ENCODE peak calls at places on chromosomes 5 and 9, in ten cellular contexts. X is transverse colon, P is left ventricle myocardium inferior, L is A549, E is PC-9, Y is mesendoderm, V is A673, S is right cardiac atrium, C is PC-3, A is tibial artery. B is an unnamed sample.

GRCh38 chr9:134971196-134971595 is 53.5 kb upstream of the FCN1 start:
- DNase-seq in X (no peak), P (no peak), L (no peak), E (no peak), Y (no peak), V (no peak), S (peak; percentile 16), C (no peak), A (peak; percentile 4), B (no peak)

GRCh38 chr9:36443581-36443980 is 43.5 kb upstream of the RNF38 start:
- DNase-seq in X (no peak), P (no peak), L (no peak), E (no peak), Y (no peak), V (no peak), S (no peak), C (peak; percentile 66), A (no peak), B (no peak)

GRCh38 chr9:112049834-112050516 is 125.1 kb downstream of the SUSD1 start:
- DNase-seq in X (no peak), P (no peak), L (no peak), E (no peak), Y (no peak), V (no peak), S (no peak), C (no peak), A (no peak), B (no peak)

GRCh38 chr9:113990975-113991471 is 87.1 kb downstream of the AMBP start:
- DNase-seq in X (no peak), P (no peak), L (no peak), E (no peak), Y (no peak), V (no peak), S (no peak), C (no peak), A (no peak), B (no peak)

GRCh38 chr5:125412561-125413535 is 666.4 kb upstream of the ZNF608 start:
- DNase-seq in X (peak; percentile 79), P (peak; percentile 61), L (peak; percentile 9), E (no peak), Y (peak; percentile 96), V (peak; percentile 91), S (peak; percentile 89), C (peak; percentile 56), A (peak; percentile 42), B (no peak)

GRCh38 chr5:174511711-174512253 is 212.6 kb upstream of the MSX2 start:
- DNase-seq in X (no peak), P (no peak), L (no peak), E (no peak), Y (no peak), V (no peak), S (no peak), C (no peak), A (no peak), B (no peak)

GRCh38 chr5:167339205-167339604 is 952.2 kb upstream of the WWC1 start:
- DNase-seq in X (no peak), P (no peak), L (no peak), E (no peak), Y (no peak), V (peak; percentile 36), S (no peak), C (no peak), A (no peak), B (no peak)

GRCh38 chr5:132012385-132013005 is 1.0 kb upstream of the ACSL6 start:
- DNase-seq in X (peak; percentile 7), P (peak; percentile 43), L (no peak), E (no peak), Y (peak; percentile 85), V (peak; percentile 65), S (peak; percentile 81), C (peak; percentile 22), A (peak; percentile 34), B (no peak)

GRCh38 chr5:150489358-150490295 is 18.3 kb upstream of the NDST1 start:
- DNase-seq in X (peak; percentile 60), P (no peak), L (no peak), E (no peak), Y (peak; percentile 76), V (no peak), S (peak; percentile 72), C (no peak), A (no peak), B (no peak)

GRCh38 chr5:150490754-150491153 is 17.2 kb upstream of the NDST1 start:
- DNase-seq in X (no peak), P (no peak), L (no peak), E (no peak), Y (no peak), V (peak; percentile 63), S (no peak), C (no peak), A (no peak), B (no peak)

GRCh38 chr5:150492621-150493020 is 15.3 kb upstream of the NDST1 start:
- DNase-seq in X (no peak), P (no peak), L (peak; percentile 55), E (peak; percentile 87), Y (no peak), V (no peak), S (no peak), C (peak; percentile 73), A (no peak), B (no peak)

GRCh38 chr5:150490296-150490669 is 17.6 kb upstream of the NDST1 start:
- DNase-seq in X (no peak), P (no peak), L (no peak), E (no peak), Y (no peak), V (no peak), S (no peak), C (no peak), A (no peak), B (no peak)

DNA sequence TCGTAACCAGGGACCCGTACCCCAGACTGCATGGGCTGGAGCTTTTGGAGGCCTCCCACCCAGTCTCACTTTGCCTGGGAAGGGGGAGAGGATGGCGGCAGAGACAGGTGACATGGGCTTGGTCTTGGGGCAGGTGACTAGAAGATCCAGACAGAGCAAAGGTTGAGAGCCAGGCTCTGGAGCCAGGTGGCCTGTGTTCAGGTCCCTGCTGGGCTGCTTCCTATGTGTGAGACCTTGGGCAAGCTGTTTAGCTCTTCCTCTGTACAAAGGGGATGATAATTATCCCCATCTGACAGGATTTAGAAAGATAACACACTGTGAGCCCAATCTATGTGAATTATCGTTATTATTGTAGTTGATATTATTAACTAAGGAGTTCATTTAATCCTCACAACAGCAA is 16.1 kb upstream of the NDST1 start:
- DNase-seq in X (no peak), P (no peak), L (no peak), E (no peak), Y (no peak), V (no peak), S (no peak), C (no peak), A (no peak), B (no peak)
- H3K4me1 ChIP-seq in X (peaks cover 53% of the 10 kb centered on the region), P (peaks cover 79% of the 10 kb centered on the region), L (peaks cover 80% of the 10 kb centered on the region), E (peaks cover 58% of the 10 kb centered on the region), Y (peaks cover 30% of the 10 kb centered on the region), V (peaks cover 40% of the 10 kb centered on the region), S (peaks cover 50% of the 10 kb centered on the region), C (peaks cover 52% of the 10 kb centered on the region), A (peaks cover 85% of the 10 kb centered on the region), B (peaks cover 4% of the 10 kb centered on the region)

GRCh38 chr5:32187675-32188074 is 13.6 kb upstream of the GOLPH3 start:
- DNase-seq in X (no peak), P (no peak), L (no peak), E (no peak), Y (no peak), V (no peak), S (no peak), C (no peak), A (no peak), B (no peak)

GRCh38 chr5:32195265-32195664 is 21.1 kb upstream of the GOLPH3 start:
- DNase-seq in X (no peak), P (no peak), L (no peak), E (no peak), Y (no peak), V (no peak), S (no peak), C (no peak), A (no peak), B (no peak)

GRCh38 chr5:32193591-32193990 is 19.5 kb upstream of the GOLPH3 start:
- DNase-seq in X (peak; percentile 90), P (peak; percentile 88), L (no peak), E (peak; percentile 95), Y (no peak), V (peak; percentile 61), S (peak; percentile 94), C (peak; percentile 85), A (peak; percentile 89), B (no peak)

DNA sequence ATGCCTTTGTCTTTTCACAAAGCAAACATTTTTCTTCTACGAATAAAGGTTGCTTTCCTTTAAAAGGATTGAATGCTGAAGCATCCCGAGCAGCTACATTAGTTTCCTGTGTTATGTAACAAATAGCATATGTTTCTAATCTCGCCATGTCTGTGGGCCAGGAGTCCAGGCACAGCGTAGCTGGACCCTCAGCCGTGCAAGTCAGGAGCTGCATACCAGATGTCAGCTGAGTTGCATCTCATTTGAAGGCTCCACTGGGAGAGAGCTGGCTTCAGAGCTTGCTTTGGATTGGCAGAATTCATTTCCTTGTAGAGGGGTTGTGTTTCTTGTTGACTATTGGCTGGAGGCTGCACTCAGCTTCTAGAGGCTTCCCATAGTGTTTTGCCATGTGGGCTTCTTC is 16.0 kb upstream of the GOLPH3 start:
- DNase-seq in X (no peak), P (peak; percentile 68), L (no peak), E (no peak), Y (no peak), V (no peak), S (peak; percentile 64), C (no peak), A (no peak), B (no peak)
- H3K27ac ChIP-seq in X (no peak overlapping the region), P (peak overlapping the region; percentile 71), L (no peak overlapping the region), E (no peak overlapping the region), Y (no peak overlapping the region), V (no peak overlapping the region), S (no peak overlapping the region), C (no peak overlapping the region), A (no peak overlapping the region), B (no peak overlapping the region)

GRCh38 chr5:75588666-75589065 is 22.6 kb upstream of the ANKDD1B start:
- DNase-seq in X (no peak), P (no peak), L (no peak), E (no peak), Y (peak; percentile 87), V (no peak), S (no peak), C (no peak), A (no peak), B (no peak)

DNA sequence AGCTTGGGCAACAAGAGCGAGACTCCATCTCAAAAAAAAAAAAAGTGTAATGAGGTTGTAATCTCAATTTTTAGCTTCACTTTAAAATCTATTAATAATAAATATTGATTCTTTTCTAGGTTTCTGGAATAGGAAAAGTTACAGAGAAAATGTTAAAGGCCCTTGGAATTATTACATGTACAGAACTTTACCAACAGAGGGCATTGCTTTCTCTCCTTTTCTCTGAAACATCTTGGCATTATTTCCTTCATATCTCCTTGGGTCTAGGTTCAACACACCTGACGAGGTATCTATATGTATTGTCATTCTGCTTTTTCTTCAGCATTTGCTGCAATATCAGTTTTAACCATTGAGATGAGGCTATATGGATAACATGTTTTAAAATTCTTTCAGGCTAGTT is 26.6 kb upstream of the ANKDD1B start:
- DNase-seq in X (no peak), P (no peak), L (no peak), E (no peak), Y (no peak), V (no peak), S (no peak), C (peak; percentile 52), A (no peak), B (no peak)
- H3K4me3 ChIP-seq in X (no peak overlapping the region), P (no peak overlapping the region), L (no peak overlapping the region), E (no peak overlapping the region), Y (no peak overlapping the region), V (no peak overlapping the region), S (no peak overlapping the region), C (no peak overlapping the region), A (no peak overlapping the region), B (no peak overlapping the region)

GRCh38 chr5:14664270-14665109 is at the start of gene OTULIN:
- DNase-seq in X (peak; percentile 92), P (peak; percentile 93), L (peak; percentile 91), E (peak; percentile 98), Y (peak; percentile 92), V (peak; percentile 85), S (peak; percentile 96), C (peak; percentile 94), A (peak; percentile 87), B (peak; percentile 84)

GRCh38 chr5:14667770-14668169 is 3.3 kb downstream of the OTULIN start:
- DNase-seq in X (no peak), P (no peak), L (no peak), E (no peak), Y (no peak), V (no peak), S (no peak), C (no peak), A (no peak), B (no peak)

GRCh38 chr5:14665110-14665822 is 748 bp downstream of the OTULIN start:
- DNase-seq in X (peak; percentile 65), P (peak; percentile 43), L (peak; percentile 46), E (peak; percentile 52), Y (peak; percentile 62), V (no peak), S (peak; percentile 66), C (peak; percentile 59), A (no peak), B (peak; percentile 28)

GRCh38 chr5:14667290-14667689 is 2.8 kb downstream of the OTULIN start:
- DNase-seq in X (no peak), P (no peak), L (no peak), E (no peak), Y (no peak), V (no peak), S (no peak), C (no peak), A (no peak), B (no peak)

DNA sequence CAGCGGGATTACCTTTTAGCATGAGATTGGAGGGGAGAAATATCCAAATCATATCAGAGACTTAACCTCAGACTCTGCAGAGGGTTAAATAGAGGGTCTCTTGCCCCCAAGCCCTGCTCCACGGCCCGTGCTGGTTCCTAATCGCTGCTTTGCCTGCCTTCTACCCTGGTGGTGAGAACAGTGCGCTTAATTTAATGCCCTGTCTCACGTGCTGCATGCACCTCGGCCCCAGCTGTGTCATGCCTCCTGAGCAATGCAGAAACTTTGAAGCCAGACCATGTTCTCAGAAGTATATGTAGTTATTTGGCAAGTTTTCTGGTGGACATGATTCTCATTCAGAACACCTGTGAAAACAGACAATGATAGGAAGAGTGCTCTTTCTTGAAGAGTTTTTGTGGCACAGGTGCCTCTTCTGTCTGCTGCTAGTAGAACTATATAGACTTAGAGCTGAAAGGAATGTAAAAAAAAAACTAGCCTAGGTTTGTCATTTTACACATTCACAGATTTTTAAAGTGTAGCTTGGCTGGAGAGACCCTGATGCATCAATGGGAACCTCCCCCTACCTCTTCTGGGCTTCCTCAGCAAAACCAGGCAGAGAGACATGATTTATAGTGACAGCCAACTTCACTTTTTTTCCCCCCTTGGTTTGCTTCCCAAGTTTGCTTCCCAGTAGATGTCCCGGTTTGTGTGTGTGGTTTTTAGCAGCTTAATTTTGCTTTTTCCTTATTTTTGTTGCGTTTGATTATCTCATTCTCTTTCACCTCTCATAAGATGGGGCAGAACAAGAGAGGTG is 1.6 kb downstream of the OTULIN start:
- DNase-seq in X (peak; percentile 38), P (no peak), L (peak; percentile 46), E (no peak), Y (peak; percentile 42), V (peak; percentile 43), S (no peak), C (peak; percentile 47), A (no peak), B (peak; percentile 45)
- H3K4me1 ChIP-seq in X (peaks cover 43% of the 10 kb centered on the region), P (peaks cover 78% of the 10 kb centered on the region), L (peaks cover 50% of the 10 kb centered on the region), E (peaks cover 33% of the 10 kb centered on the region), Y (peaks cover 5% of the 10 kb centered on the region), V (peaks cover 14% of the 10 kb centered on the region), S (peaks cover 2% of the 10 kb centered on the region), C (peaks cover 45% of the 10 kb centered on the region), A (peaks cover 51% of the 10 kb centered on the region), B (peaks cover 77% of the 10 kb centered on the region)

B was measured in CD4-positive, alpha-beta memory T cell.